ENCODE peak calls at places on chromosome 12, in six cellular contexts. One of them, this sample, is unnamed.

GRCh38 chr12:4292266-4293063 is 18.9 kb downstream of the CCND2 start:
- DNase-seq in lower leg skin: no peak
- DNase-seq in BJ: no peak
- DNase-seq in effector CD4-positive, alpha-beta T cell: no peak
- DNase-seq in NCI-H748 treated with DMSO at 0.1 percent for 48 hours: no peak
- DNase-seq in activated CD8-positive, alpha-beta memory T cell treated with anti-CD3 and anti-CD28 coated beads, Interleukin-2, amount 50 U/mL, for 48 hours: peak
- DNase-seq in this sample: no peak

GRCh38 chr12:95733156-95733825 is 57.3 kb downstream of the NTN4 start:
- DNase-seq in lower leg skin: no peak
- DNase-seq in BJ: peak
- DNase-seq in effector CD4-positive, alpha-beta T cell: no peak
- DNase-seq in NCI-H748 treated with DMSO at 0.1 percent for 48 hours: no peak
- DNase-seq in activated CD8-positive, alpha-beta memory T cell treated with anti-CD3 and anti-CD28 coated beads, Interleukin-2, amount 50 U/mL, for 48 hours: no peak
- DNase-seq in this sample: peak

GRCh38 chr12:132825861-132826260 is 2.8 kb downstream of the GOLGA3 start:
- DNase-seq in lower leg skin: no peak
- DNase-seq in BJ: no peak
- DNase-seq in effector CD4-positive, alpha-beta T cell: no peak
- DNase-seq in NCI-H748 treated with DMSO at 0.1 percent for 48 hours: no peak
- DNase-seq in activated CD8-positive, alpha-beta memory T cell treated with anti-CD3 and anti-CD28 coated beads, Interleukin-2, amount 50 U/mL, for 48 hours: no peak
- DNase-seq in this sample: no peak

GRCh38 chr12:12538535-12538934 is 24.1 kb downstream of the DUSP16 start:
- DNase-seq in lower leg skin: no peak
- DNase-seq in BJ: no peak
- DNase-seq in effector CD4-positive, alpha-beta T cell: no peak
- DNase-seq in NCI-H748 treated with DMSO at 0.1 percent for 48 hours: no peak
- DNase-seq in activated CD8-positive, alpha-beta memory T cell treated with anti-CD3 and anti-CD28 coated beads, Interleukin-2, amount 50 U/mL, for 48 hours: no peak
- DNase-seq in this sample: no peak

GRCh38 chr12:113766133-113766879 is 199.8 kb downstream of the RBM19 start:
- DNase-seq in lower leg skin: no peak
- DNase-seq in BJ: no peak
- DNase-seq in effector CD4-positive, alpha-beta T cell: no peak
- DNase-seq in NCI-H748 treated with DMSO at 0.1 percent for 48 hours: no peak
- DNase-seq in activated CD8-positive, alpha-beta memory T cell treated with anti-CD3 and anti-CD28 coated beads, Interleukin-2, amount 50 U/mL, for 48 hours: no peak
- DNase-seq in this sample: no peak

GRCh38 chr12:97561321-97562230 is 99.0 kb downstream of the RMST start:
- DNase-seq in lower leg skin: no peak
- DNase-seq in BJ: no peak
- DNase-seq in effector CD4-positive, alpha-beta T cell: no peak
- DNase-seq in NCI-H748 treated with DMSO at 0.1 percent for 48 hours: peak
- DNase-seq in activated CD8-positive, alpha-beta memory T cell treated with anti-CD3 and anti-CD28 coated beads, Interleukin-2, amount 50 U/mL, for 48 hours: no peak
- DNase-seq in this sample: no peak

GRCh38 chr12:106128526-106129430 is 10.0 kb downstream of the NUAK1 start:
- DNase-seq in lower leg skin: peak
- DNase-seq in BJ: no peak
- DNase-seq in effector CD4-positive, alpha-beta T cell: no peak
- DNase-seq in NCI-H748 treated with DMSO at 0.1 percent for 48 hours: no peak
- DNase-seq in activated CD8-positive, alpha-beta memory T cell treated with anti-CD3 and anti-CD28 coated beads, Interleukin-2, amount 50 U/mL, for 48 hours: no peak
- DNase-seq in this sample: no peak

GRCh38 chr12:68334136-68334535 is 2.0 kb upstream of the MDM1 start:
- DNase-seq in lower leg skin: no peak
- DNase-seq in BJ: no peak
- DNase-seq in effector CD4-positive, alpha-beta T cell: no peak
- DNase-seq in NCI-H748 treated with DMSO at 0.1 percent for 48 hours: no peak
- DNase-seq in activated CD8-positive, alpha-beta memory T cell treated with anti-CD3 and anti-CD28 coated beads, Interleukin-2, amount 50 U/mL, for 48 hours: peak
- DNase-seq in this sample: no peak

GRCh38 chr12:80282761-80283160 is 161.3 kb upstream of the PTPRQ start:
- DNase-seq in lower leg skin: no peak
- DNase-seq in BJ: no peak
- DNase-seq in effector CD4-positive, alpha-beta T cell: no peak
- DNase-seq in NCI-H748 treated with DMSO at 0.1 percent for 48 hours: no peak
- DNase-seq in activated CD8-positive, alpha-beta memory T cell treated with anti-CD3 and anti-CD28 coated beads, Interleukin-2, amount 50 U/mL, for 48 hours: no peak
- DNase-seq in this sample: no peak

GRCh38 chr12:2893007-2893406 is 2.3 kb downstream of the TULP3 start:
- DNase-seq in lower leg skin: peak
- DNase-seq in BJ: peak
- DNase-seq in effector CD4-positive, alpha-beta T cell: no peak
- DNase-seq in NCI-H748 treated with DMSO at 0.1 percent for 48 hours: no peak
- DNase-seq in activated CD8-positive, alpha-beta memory T cell treated with anti-CD3 and anti-CD28 coated beads, Interleukin-2, amount 50 U/mL, for 48 hours: no peak
- DNase-seq in this sample: peak

GRCh38 chr12:5806376-5807089 is 138.5 kb downstream of the ANO2 start:
- DNase-seq in lower leg skin: no peak
- DNase-seq in BJ: no peak
- DNase-seq in effector CD4-positive, alpha-beta T cell: no peak
- DNase-seq in NCI-H748 treated with DMSO at 0.1 percent for 48 hours: no peak
- DNase-seq in activated CD8-positive, alpha-beta memory T cell treated with anti-CD3 and anti-CD28 coated beads, Interleukin-2, amount 50 U/mL, for 48 hours: no peak
- DNase-seq in this sample: peak

GRCh38 chr12:559907-560455 is 100.2 kb downstream of the B4GALNT3 start:
- DNase-seq in lower leg skin: no peak
- DNase-seq in BJ: no peak
- DNase-seq in effector CD4-positive, alpha-beta T cell: no peak
- DNase-seq in NCI-H748 treated with DMSO at 0.1 percent for 48 hours: no peak
- DNase-seq in activated CD8-positive, alpha-beta memory T cell treated with anti-CD3 and anti-CD28 coated beads, Interleukin-2, amount 50 U/mL, for 48 hours: no peak
- DNase-seq in this sample: no peak

GRCh38 chr12:52380271-52380694 is 5.2 kb downstream of the KRT84 start:
- DNase-seq in lower leg skin: no peak
- DNase-seq in BJ: no peak
- DNase-seq in effector CD4-positive, alpha-beta T cell: no peak
- DNase-seq in NCI-H748 treated with DMSO at 0.1 percent for 48 hours: no peak
- DNase-seq in activated CD8-positive, alpha-beta memory T cell treated with anti-CD3 and anti-CD28 coated beads, Interleukin-2, amount 50 U/mL, for 48 hours: no peak
- DNase-seq in this sample: no peak

GRCh38 chr12:42945927-42946326 is 356.4 kb upstream of the PRICKLE1 start:
- DNase-seq in lower leg skin: no peak
- DNase-seq in BJ: no peak
- DNase-seq in effector CD4-positive, alpha-beta T cell: no peak
- DNase-seq in NCI-H748 treated with DMSO at 0.1 percent for 48 hours: no peak
- DNase-seq in activated CD8-positive, alpha-beta memory T cell treated with anti-CD3 and anti-CD28 coated beads, Interleukin-2, amount 50 U/mL, for 48 hours: no peak
- DNase-seq in this sample: no peak

GRCh38 chr12:132605892-132606291 is 4.5 kb downstream of the LRCOL1 start:
- DNase-seq in lower leg skin: no peak
- DNase-seq in BJ: no peak
- DNase-seq in effector CD4-positive, alpha-beta T cell: no peak
- DNase-seq in NCI-H748 treated with DMSO at 0.1 percent for 48 hours: no peak
- DNase-seq in activated CD8-positive, alpha-beta memory T cell treated with anti-CD3 and anti-CD28 coated beads, Interleukin-2, amount 50 U/mL, for 48 hours: no peak
- DNase-seq in this sample: no peak

GRCh38 chr12:57765003-57765697 is 1.7 kb downstream of the CYP27B1 start:
- DNase-seq in lower leg skin: peak
- DNase-seq in BJ: no peak
- DNase-seq in effector CD4-positive, alpha-beta T cell: peak
- DNase-seq in NCI-H748 treated with DMSO at 0.1 percent for 48 hours: no peak
- DNase-seq in activated CD8-positive, alpha-beta memory T cell treated with anti-CD3 and anti-CD28 coated beads, Interleukin-2, amount 50 U/mL, for 48 hours: peak
- DNase-seq in this sample: no peak

GRCh38 chr12:67091204-67091603 is 178.0 kb upstream of the CAND1 start:
- DNase-seq in lower leg skin: no peak
- DNase-seq in BJ: no peak
- DNase-seq in effector CD4-positive, alpha-beta T cell: no peak
- DNase-seq in NCI-H748 treated with DMSO at 0.1 percent for 48 hours: no peak
- DNase-seq in activated CD8-positive, alpha-beta memory T cell treated with anti-CD3 and anti-CD28 coated beads, Interleukin-2, amount 50 U/mL, for 48 hours: no peak
- DNase-seq in this sample: no peak

GRCh38 chr12:121750507-121750955 is 38.0 kb downstream of the TMEM120B start:
- DNase-seq in lower leg skin: no peak
- DNase-seq in BJ: no peak
- DNase-seq in effector CD4-positive, alpha-beta T cell: no peak
- DNase-seq in NCI-H748 treated with DMSO at 0.1 percent for 48 hours: no peak
- DNase-seq in activated CD8-positive, alpha-beta memory T cell treated with anti-CD3 and anti-CD28 coated beads, Interleukin-2, amount 50 U/mL, for 48 hours: no peak
- DNase-seq in this sample: no peak

GRCh38 chr12:103799504-103800251 is 41.4 kb downstream of the NT5DC3 start:
- DNase-seq in lower leg skin: no peak
- DNase-seq in BJ: no peak
- DNase-seq in effector CD4-positive, alpha-beta T cell: no peak
- DNase-seq in NCI-H748 treated with DMSO at 0.1 percent for 48 hours: peak
- DNase-seq in activated CD8-positive, alpha-beta memory T cell treated with anti-CD3 and anti-CD28 coated beads, Interleukin-2, amount 50 U/mL, for 48 hours: no peak
- DNase-seq in this sample: peak

GRCh38 chr12:106248849-106249371 is 1.1 kb upstream of the CKAP4 start:
- DNase-seq in lower leg skin: no peak
- DNase-seq in BJ: no peak
- DNase-seq in effector CD4-positive, alpha-beta T cell: peak
- DNase-seq in NCI-H748 treated with DMSO at 0.1 percent for 48 hours: no peak
- DNase-seq in activated CD8-positive, alpha-beta memory T cell treated with anti-CD3 and anti-CD28 coated beads, Interleukin-2, amount 50 U/mL, for 48 hours: no peak
- DNase-seq in this sample: peak

This sample was measured in A172.